ENCODE peak calls at places on chromosomes 4 and X, in nine cellular contexts. V is tibial nerve; K is stimulated activated CD4-positive, alpha-beta T cell treated with anti-CD3 and anti-CD28 coated beads, TNF-alpha, amount 100 ng/mL, for 4 hours; W is GDM1; R is T-cell; L is pons; H is NCI-H774; E is glomerular endothelial cell; M is DMS53. A is an unnamed sample.

GRCh38 chrX:125203737-125204578 is 115.7 kb upstream of the TEX13C start:
- DNase-seq in V (no peak), K (no peak), W (no peak), R (no peak), L (peak), H (peak), E (no peak), M (peak), A (peak)

GRCh38 chrX:134520860-134521390 is 61.0 kb downstream of the HPRT1 start:
- DNase-seq in V (peak), K (no peak), W (peak), R (no peak), L (peak), H (peak), E (no peak), M (peak), A (no peak)

GRCh38 chrX:85018471-85018870 is 14.8 kb downstream of the APOOL start:
- DNase-seq in V (no peak), K (no peak), W (no peak), R (no peak), L (no peak), H (no peak), E (no peak), M (no peak), A (no peak)

GRCh38 chr4:145868637-145869409 is 69.8 kb downstream of the ZNF827 start:
- DNase-seq in V (no peak), K (no peak), W (no peak), R (no peak), L (no peak), H (no peak), E (no peak), M (no peak), A (no peak)

GRCh38 chr4:26325191-26325590 is 4.4 kb downstream of the RBPJ start:
- DNase-seq in V (no peak), K (no peak), W (peak), R (no peak), L (no peak), H (no peak), E (no peak), M (peak), A (no peak)

GRCh38 chr4:684611-685010 is 4.3 kb downstream of the SLC49A3 start:
- DNase-seq in V (no peak), K (no peak), W (no peak), R (no peak), L (no peak), H (no peak), E (no peak), M (no peak), A (no peak)

GRCh38 chr4:174036111-174036510 is 247.4 kb downstream of the FBXO8 start:
- DNase-seq in V (no peak), K (no peak), W (no peak), R (no peak), L (no peak), H (no peak), E (no peak), M (peak), A (no peak)

GRCh38 chr4:4762300-4762699 is 97.2 kb upstream of the MSX1 start:
- DNase-seq in V (no peak), K (no peak), W (no peak), R (no peak), L (no peak), H (no peak), E (no peak), M (no peak), A (no peak)

GRCh38 chr4:120725639-120726585 is 196.6 kb downstream of the PRDM5 start:
- DNase-seq in V (no peak), K (no peak), W (no peak), R (no peak), L (no peak), H (no peak), E (no peak), M (peak), A (no peak)

GRCh38 chr4:8674311-8674885 is 81.8 kb downstream of the CPZ start:
- DNase-seq in V (no peak), K (no peak), W (no peak), R (no peak), L (no peak), H (no peak), E (no peak), M (no peak), A (no peak)

GRCh38 chr4:137705171-137705783 is 173.0 kb upstream of the PCDH18 start:
- DNase-seq in V (peak), K (no peak), W (no peak), R (no peak), L (peak), H (no peak), E (no peak), M (no peak), A (no peak)

GRCh38 chrX:47854474-47854873 is 17.8 kb downstream of the ZNF81 start:
- DNase-seq in V (peak), K (no peak), W (peak), R (peak), L (peak), H (no peak), E (no peak), M (peak), A (no peak)

GRCh38 chr4:6720202-6720699 is 4.3 kb downstream of the BLOC1S4 start:
- DNase-seq in V (peak), K (peak), W (peak), R (peak), L (peak), H (peak), E (no peak), M (peak), A (no peak)

GRCh38 chr4:166498541-166498940 is 625.5 kb downstream of the TLL1 start:
- DNase-seq in V (no peak), K (no peak), W (no peak), R (no peak), L (no peak), H (no peak), E (no peak), M (no peak), A (no peak)

GRCh38 chrX:56728321-56728720 is 722 bp upstream of the NBDY start:
- DNase-seq in V (no peak), K (no peak), W (no peak), R (no peak), L (peak), H (no peak), E (no peak), M (peak), A (no peak)

GRCh38 chrX:44203791-44204190 is 139.7 kb downstream of the EFHC2 start:
- DNase-seq in V (no peak), K (no peak), W (no peak), R (no peak), L (no peak), H (no peak), E (no peak), M (peak), A (no peak)

A was measured in NCI-H510A.